ENCODE peak calls at places on chromosomes 5 and 9, in six cellular contexts. I is AG09319, E is progenitor cell of endocrine pancreas, Y is SK-N-SH, O is cardiac fibroblast, L is neural crest cell. J is an unnamed sample.

GRCh38 chr9:124478014-124478753 is 27.9 kb downstream of the ADGRD2 start:
- DNase-seq in Y (peak; percentile 85), L (peak; percentile 36), E (no peak), O (no peak), I (no peak), J (no peak)

GRCh38 chr5:147455321-147455720 is 54.5 kb downstream of the DPYSL3 start:
- DNase-seq in L (no peak), E (no peak), I (peak; percentile 89), O (peak; percentile 93), Y (no peak), J (no peak)

GRCh38 chr9:34568133-34568532 is 21.4 kb downstream of the CNTFR start:
- DNase-seq in I (no peak), O (no peak), E (no peak), L (no peak), Y (no peak), J (no peak)

GRCh38 chr9:135804588-135805421 is 102.5 kb downstream of the CAMSAP1 start:
- DNase-seq in L (no peak), E (no peak), I (no peak), Y (peak; percentile 44), O (peak; percentile 6), J (no peak)

GRCh38 chr5:131789765-131790164 is 7.1 kb downstream of the FNIP1 start:
- DNase-seq in E (no peak), L (no peak), Y (peak; percentile 34), I (no peak), O (no peak), J (no peak)

GRCh38 chr5:157354825-157355224 is 88.9 kb downstream of the CYFIP2 start:
- DNase-seq in L (no peak), Y (peak; percentile 27), E (no peak), O (no peak), I (no peak), J (no peak)

GRCh38 chr9:31807574-31808256 is 576.7 kb upstream of the ACO1 start:
- DNase-seq in O (no peak), Y (no peak), L (no peak), I (no peak), E (no peak), J (peak; percentile 28)

GRCh38 chr5:82354543-82354942 is 76.4 kb upstream of the RPS23 start:
- DNase-seq in O (no peak), L (no peak), I (no peak), Y (no peak), E (no peak), J (no peak)

GRCh38 chr5:179167871-179168451 is 107.8 kb downstream of the ZNF354C start:
- DNase-seq in E (no peak), L (no peak), O (no peak), I (no peak), Y (no peak), J (peak; percentile 20)

GRCh38 chr9:81874926-81875325 is 53.3 kb upstream of the SPATA31D4 start:
- DNase-seq in Y (no peak), L (no peak), E (no peak), I (peak; percentile 48), O (peak; percentile 94), J (no peak)

GRCh38 chr9:72557549-72557948 is 36.1 kb downstream of the TMC1 start:
- DNase-seq in E (no peak), Y (no peak), O (peak; percentile 94), I (peak; percentile 65), L (no peak), J (no peak)

GRCh38 chr5:96067902-96068614 is 106.4 kb upstream of the ELL2 start:
- DNase-seq in Y (no peak), E (no peak), I (no peak), L (no peak), O (peak; percentile 94), J (no peak)

GRCh38 chr5:98905857-98906688 is 22.7 kb downstream of the CHD1 start:
- DNase-seq in Y (peak; percentile 22), L (no peak), O (peak; percentile 75), I (peak; percentile 14), E (no peak), J (no peak)

GRCh38 chr5:79070002-79070567 is 518 bp downstream of the BHMT2 start:
- DNase-seq in L (no peak), I (peak; percentile 15), Y (peak; percentile 76), O (no peak), E (no peak), J (no peak)

GRCh38 chr5:142821733-142822487 is 51.7 kb downstream of the ARHGAP26 start:
- DNase-seq in I (no peak), Y (no peak), O (peak; percentile 82), E (no peak), L (no peak), J (no peak)

GRCh38 chr5:96124589-96124988 is 162.9 kb upstream of the ELL2 start:
- DNase-seq in I (no peak), Y (no peak), O (peak; percentile 48), L (no peak), E (no peak), J (no peak)

GRCh38 chr9:6902423-6902822 is 144.7 kb downstream of the KDM4C start:
- DNase-seq in O (peak; percentile 54), L (no peak), I (no peak), Y (no peak), E (no peak), J (no peak)

GRCh38 chr5:83401122-83401620 is 70.4 kb upstream of the VCAN start:
- DNase-seq in O (no peak), E (no peak), L (no peak), Y (no peak), I (no peak), J (no peak)

GRCh38 chr9:70079364-70080103 is 35.9 kb downstream of the MAMDC2 start:
- DNase-seq in Y (no peak), I (peak; percentile 32), E (no peak), L (no peak), O (peak; percentile 73), J (no peak)

GRCh38 chr9:131288217-131288616 is 1.3 kb upstream of the PLPP7 start:
- DNase-seq in E (no peak), L (no peak), O (no peak), I (no peak), Y (no peak), J (no peak)

GRCh38 chr5:31963961-31964360 is 210.2 kb downstream of the GOLPH3 start:
- DNase-seq in Y (no peak), L (no peak), O (no peak), E (no peak), I (no peak), J (no peak)

GRCh38 chr5:21685536-21685935 is 1167.6 kb downstream of the CDH12 start:
- DNase-seq in O (peak; percentile 74), E (no peak), Y (no peak), I (no peak), L (no peak), J (no peak)

GRCh38 chr5:178236685-178237084 is 4.1 kb upstream of the PHYKPL start:
- DNase-seq in O (no peak), L (no peak), I (no peak), E (no peak), Y (no peak), J (no peak)

GRCh38 chr5:141839015-141839513 is 39.1 kb downstream of the PCDH1 start:
- DNase-seq in E (no peak), I (no peak), O (peak; percentile 87), L (no peak), Y (no peak), J (no peak)

DNA sequence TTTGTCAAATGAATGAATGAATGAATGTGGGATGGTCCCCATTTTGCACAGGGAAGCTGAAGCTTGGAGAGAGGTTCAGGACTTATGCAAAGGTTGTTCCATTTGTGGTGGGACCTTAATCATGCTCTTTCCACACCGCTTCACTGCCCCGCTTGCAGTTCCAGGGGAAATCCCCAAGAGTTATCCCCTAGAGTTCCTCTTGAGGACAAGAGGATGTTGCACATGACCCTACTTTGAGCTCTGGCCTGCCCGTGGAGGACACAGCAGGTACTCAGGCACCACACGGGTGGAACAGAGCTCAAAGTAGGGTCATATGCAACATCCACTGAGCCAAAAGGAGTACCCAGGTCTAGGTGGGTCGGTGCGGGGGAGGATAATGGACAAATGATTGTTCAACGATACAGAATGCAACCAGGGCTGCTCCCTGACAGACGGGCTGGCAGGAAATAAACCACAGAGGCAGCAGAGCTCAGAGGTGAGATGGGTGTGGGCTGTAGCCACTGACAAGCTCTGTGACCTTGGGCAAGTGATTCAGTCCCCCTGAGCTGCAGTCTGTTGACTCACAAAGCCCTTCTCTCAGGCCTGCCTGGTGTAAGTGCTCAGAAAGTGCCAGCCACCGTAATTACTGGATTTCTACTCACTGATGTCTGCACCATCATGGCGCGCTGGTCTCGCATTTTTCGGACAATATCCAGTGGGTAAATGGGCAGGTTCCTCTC is 60.3 kb upstream of the EPB41L4B start:
- DNase-seq in I (no peak), O (peak; percentile 39), L (no peak), Y (no peak), E (no peak), J (no peak)
- TF ChIP-seq CTCF in I (no peak), O (no peak), L (no peak), Y (no peak), E (no peak), J (no peak)

GRCh38 chr5:53597894-53598293 is 37.5 kb downstream of the NDUFS4 start:
- DNase-seq in I (no peak), E (no peak), L (no peak), O (no peak), Y (no peak), J (no peak)

GRCh38 chr5:53601570-53601969 is 41.1 kb downstream of the NDUFS4 start:
- DNase-seq in Y (no peak), I (no peak), L (no peak), O (peak; percentile 91), E (no peak), J (no peak)

GRCh38 chr5:53607896-53608295 is 47.5 kb downstream of the NDUFS4 start:
- DNase-seq in O (peak; percentile 48), I (no peak), L (no peak), E (no peak), Y (no peak), J (no peak)

GRCh38 chr5:53604309-53604708 is 43.9 kb downstream of the NDUFS4 start:
- DNase-seq in I (no peak), L (no peak), Y (no peak), O (no peak), E (no peak), J (no peak)

DNA sequence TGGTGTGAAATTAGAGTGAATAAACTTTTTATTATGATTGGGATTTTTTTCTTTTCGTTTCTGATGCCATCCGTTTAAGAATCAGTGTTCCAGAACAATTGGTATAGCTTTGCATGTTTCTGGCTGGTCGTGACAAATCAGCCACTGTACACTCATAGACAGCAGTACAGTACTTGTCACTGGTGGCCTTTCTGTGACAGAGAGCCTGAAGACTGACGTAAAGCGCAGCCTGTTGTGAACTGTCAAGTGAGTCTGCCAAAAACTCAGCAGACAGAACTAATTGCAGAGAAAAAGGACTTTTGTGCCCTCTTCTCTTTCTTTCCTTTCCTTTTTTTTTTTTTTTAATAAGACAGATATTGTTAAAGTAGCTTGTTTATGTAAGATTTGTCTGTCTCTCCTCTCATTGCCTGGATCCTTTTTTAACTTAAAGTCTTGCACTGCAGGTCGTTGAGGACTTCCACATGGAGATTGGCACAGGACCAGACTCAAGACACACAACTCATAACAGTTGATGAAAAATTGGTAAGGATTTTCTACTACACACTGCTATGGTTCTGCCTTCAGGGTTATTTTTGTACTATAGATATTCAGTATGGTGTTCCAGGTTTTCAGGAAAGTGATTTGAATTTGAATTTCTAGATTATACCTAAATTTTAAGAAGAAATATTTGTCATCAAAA is 42.7 kb downstream of the NDUFS4 start:
- DNase-seq in Y (peak; percentile 3), E (no peak), O (peak; percentile 46), L (no peak), I (no peak), J (no peak)
- TF ChIP-seq CTCF in Y (no peak), E (no peak), O (no peak), L (no peak), I (no peak), J (no peak)

GRCh38 chr5:123367739-123368138 is 55.5 kb downstream of the CEP120 start:
- DNase-seq in E (no peak), O (peak; percentile 45), I (no peak), L (no peak), Y (no peak), J (no peak)
- TF ChIP-seq CTCF in E (peak; percentile 55), O (peak; percentile 10), I (peak; percentile 33), L (peak; percentile 63), Y (peak; percentile 61), J (no peak)

GRCh38 chr9:121861501-121862180 is 210.2 kb downstream of the DAB2IP start:
- DNase-seq in O (peak; percentile 34), I (no peak), Y (peak; percentile 61), E (no peak), L (peak; percentile 45), J (no peak)
- TF ChIP-seq CTCF in O (peak; percentile 65), I (peak; percentile 20), Y (peak; percentile 55), E (peak; percentile 39), L (peak; percentile 56), J (peak; percentile 51)

J was measured in lower lobe of right lung.